ENCODE peak calls at places on chromosomes 3 and 15, in nine cellular contexts. L is heart left ventricle, G is HS-5, Q is T-helper 2 cell, K is neural progenitor cell, F is RWPE1, O is GM23338, I is COR-L47, A is activated B cell treated with CpG ODN at 0.5 μM for 24 hours. V is an unnamed sample.

GRCh38 chr3:187976361-187976900 is 177.5 kb upstream of the LPP start:
- DNase-seq in Q (no peak), I (no peak), A (no peak), F (no peak), O (no peak), G (no peak), L (no peak), K (no peak), V (no peak)

GRCh38 chr15:78983146-78983918 is 38.5 kb upstream of the CTSH start:
- DNase-seq in L (no peak), A (no peak), K (no peak), G (no peak), I (no peak), Q (no peak), F (no peak), O (no peak), V (no peak)

GRCh38 chr3:46946856-46947544 is 29.5 kb downstream of the CCDC12 start:
- DNase-seq in K (no peak), F (no peak), L (peak; percentile 67), A (no peak), Q (peak; percentile 42), I (no peak), G (no peak), O (no peak), V (no peak)

GRCh38 chr15:89130194-89130593 is 41.9 kb downstream of the ABHD2 start:
- DNase-seq in Q (no peak), O (no peak), K (no peak), F (no peak), G (no peak), A (no peak), I (no peak), L (no peak), V (no peak)

GRCh38 chr3:107426223-107426622 is 49.0 kb downstream of the CCDC54 start:
- DNase-seq in Q (no peak), A (no peak), O (no peak), K (no peak), I (no peak), L (no peak), G (no peak), F (no peak), V (no peak)

GRCh38 chr15:25883860-25884259 is 20.7 kb upstream of the ATP10A start:
- DNase-seq in F (peak; percentile 21), L (no peak), I (no peak), O (no peak), A (no peak), K (no peak), G (peak; percentile 85), Q (no peak), V (peak; percentile 79)

GRCh38 chr15:68097029-68097428 is 42.9 kb downstream of the PIAS1 start:
- DNase-seq in G (no peak), A (no peak), O (no peak), Q (no peak), I (peak; percentile 12), L (no peak), F (no peak), K (no peak), V (no peak)

GRCh38 chr15:64847876-64848716 is 6.4 kb downstream of the PLEKHO2 start:
- DNase-seq in F (no peak), O (no peak), G (no peak), A (no peak), L (no peak), I (no peak), Q (no peak), K (peak; percentile 1), V (no peak)

GRCh38 chr15:26037369-26037768 is 174.2 kb upstream of the ATP10A start:
- DNase-seq in Q (no peak), F (no peak), K (no peak), A (no peak), L (no peak), I (no peak), G (no peak), O (no peak), V (no peak)

GRCh38 chr15:22887157-22887951 is 48.9 kb downstream of the NIPA2 start:
- DNase-seq in F (peak; percentile 41), L (peak; percentile 65), I (no peak), Q (no peak), G (peak; percentile 72), O (no peak), K (no peak), A (no peak), V (peak; percentile 36)

GRCh38 chr15:67039349-67040075 is 25.9 kb upstream of the SMAD3 start:
- DNase-seq in K (peak; percentile 84), G (no peak), A (no peak), F (peak; percentile 90), Q (no peak), O (peak; percentile 70), L (no peak), I (no peak), V (no peak)

GRCh38 chr3:184357248-184358139 is 3.9 kb downstream of the CLCN2 start:
- DNase-seq in L (no peak), A (no peak), I (no peak), G (no peak), F (no peak), Q (no peak), O (no peak), K (no peak), V (no peak)

GRCh38 chr3:127121221-127121647 is 71.7 kb upstream of the PRR23E start:
- DNase-seq in Q (no peak), G (no peak), L (no peak), F (no peak), I (no peak), K (no peak), A (no peak), O (no peak), V (no peak)

GRCh38 chr3:127426444-127427168 is 138.8 kb upstream of the PRR20G start:
- DNase-seq in G (no peak), K (peak; percentile 48), F (no peak), L (no peak), I (peak; percentile 28), O (no peak), A (no peak), Q (no peak), V (no peak)